ENCODE peak calls at places on chromosomes 12 and 14, in eight cellular contexts. One of them, this sample, is unnamed.

GRCh38 chr12:67434653-67435375 is 165.7 kb downstream of the CAND1 start:
- DNase-seq in astrocyte of the spinal cord: peak
- DNase-seq in HCT116: no peak
- DNase-seq in ovary: no peak
- DNase-seq in AG04450: peak
- DNase-seq in heart left ventricle: no peak
- DNase-seq in epithelial cell of esophagus: peak
- DNase-seq in dorsolateral prefrontal cortex: no peak
- DNase-seq in this sample: peak

GRCh38 chr12:59736786-59737185 is 141.0 kb downstream of the SLC16A7 start:
- DNase-seq in heart left ventricle: no peak
- DNase-seq in epithelial cell of esophagus: peak
- DNase-seq in dorsolateral prefrontal cortex: no peak
- DNase-seq in astrocyte of the spinal cord: peak
- DNase-seq in AG04450: peak
- DNase-seq in ovary: no peak
- DNase-seq in HCT116: no peak
- DNase-seq in this sample: peak

GRCh38 chr12:54038260-54038759 is 5.5 kb downstream of the HOXC5 start:
- DNase-seq in dorsolateral prefrontal cortex: no peak
- DNase-seq in heart left ventricle: no peak
- DNase-seq in HCT116: no peak
- DNase-seq in astrocyte of the spinal cord: no peak
- DNase-seq in epithelial cell of esophagus: no peak
- DNase-seq in AG04450: no peak
- DNase-seq in ovary: peak
- DNase-seq in this sample: no peak

GRCh38 chr12:87953257-87953860 is 75.8 kb downstream of the C12orf50 start:
- DNase-seq in AG04450: peak
- DNase-seq in dorsolateral prefrontal cortex: no peak
- DNase-seq in epithelial cell of esophagus: peak
- DNase-seq in ovary: no peak
- DNase-seq in HCT116: peak
- DNase-seq in heart left ventricle: no peak
- DNase-seq in astrocyte of the spinal cord: peak
- DNase-seq in this sample: no peak

GRCh38 chr14:34699873-34700621 is 14.3 kb downstream of the CFL2 start:
- DNase-seq in astrocyte of the spinal cord: peak
- DNase-seq in HCT116: peak
- DNase-seq in dorsolateral prefrontal cortex: no peak
- DNase-seq in heart left ventricle: no peak
- DNase-seq in epithelial cell of esophagus: peak
- DNase-seq in AG04450: peak
- DNase-seq in ovary: no peak
- DNase-seq in this sample: peak

GRCh38 chr14:80576401-80576800 is 365.1 kb upstream of the DIO2 start:
- DNase-seq in dorsolateral prefrontal cortex: no peak
- DNase-seq in AG04450: no peak
- DNase-seq in heart left ventricle: no peak
- DNase-seq in ovary: no peak
- DNase-seq in HCT116: no peak
- DNase-seq in epithelial cell of esophagus: no peak
- DNase-seq in astrocyte of the spinal cord: no peak
- DNase-seq in this sample: no peak

GRCh38 chr12:68495666-68496065 is 115.0 kb upstream of the RAP1B start:
- DNase-seq in HCT116: no peak
- DNase-seq in heart left ventricle: no peak
- DNase-seq in astrocyte of the spinal cord: peak
- DNase-seq in ovary: no peak
- DNase-seq in AG04450: no peak
- DNase-seq in epithelial cell of esophagus: no peak
- DNase-seq in dorsolateral prefrontal cortex: no peak
- DNase-seq in this sample: peak

GRCh38 chr12:40662366-40662765 is 29.9 kb upstream of the CNTN1 start:
- DNase-seq in HCT116: no peak
- DNase-seq in AG04450: no peak
- DNase-seq in astrocyte of the spinal cord: no peak
- DNase-seq in heart left ventricle: no peak
- DNase-seq in ovary: no peak
- DNase-seq in dorsolateral prefrontal cortex: no peak
- DNase-seq in epithelial cell of esophagus: no peak
- DNase-seq in this sample: no peak

GRCh38 chr14:64683264-64683663 is 21.0 kb upstream of the PLEKHG3 start:
- DNase-seq in epithelial cell of esophagus: no peak
- DNase-seq in heart left ventricle: no peak
- DNase-seq in HCT116: no peak
- DNase-seq in astrocyte of the spinal cord: no peak
- DNase-seq in AG04450: no peak
- DNase-seq in ovary: no peak
- DNase-seq in dorsolateral prefrontal cortex: peak
- DNase-seq in this sample: no peak

GRCh38 chr12:227923-228845 is 14.2 kb upstream of the SLC6A12 start:
- DNase-seq in epithelial cell of esophagus: no peak
- DNase-seq in AG04450: no peak
- DNase-seq in astrocyte of the spinal cord: peak
- DNase-seq in dorsolateral prefrontal cortex: no peak
- DNase-seq in heart left ventricle: no peak
- DNase-seq in HCT116: no peak
- DNase-seq in ovary: no peak
- DNase-seq in this sample: no peak

GRCh38 chr12:26274441-26275312 is 79.3 kb downstream of the SSPN start:
- DNase-seq in ovary: peak
- DNase-seq in HCT116: peak
- DNase-seq in dorsolateral prefrontal cortex: peak
- DNase-seq in astrocyte of the spinal cord: peak
- DNase-seq in AG04450: peak
- DNase-seq in heart left ventricle: peak
- DNase-seq in epithelial cell of esophagus: peak
- DNase-seq in this sample: peak

GRCh38 chr14:103141117-103141796 is 18.0 kb downstream of the TNFAIP2 start:
- DNase-seq in heart left ventricle: no peak
- DNase-seq in astrocyte of the spinal cord: no peak
- DNase-seq in ovary: no peak
- DNase-seq in AG04450: no peak
- DNase-seq in HCT116: peak
- DNase-seq in dorsolateral prefrontal cortex: no peak
- DNase-seq in epithelial cell of esophagus: peak
- DNase-seq in this sample: no peak

GRCh38 chr12:31600252-31600651 is 9.3 kb upstream of the DENND5B start:
- DNase-seq in HCT116: no peak
- DNase-seq in AG04450: no peak
- DNase-seq in dorsolateral prefrontal cortex: no peak
- DNase-seq in epithelial cell of esophagus: no peak
- DNase-seq in heart left ventricle: no peak
- DNase-seq in ovary: no peak
- DNase-seq in astrocyte of the spinal cord: no peak
- DNase-seq in this sample: no peak

GRCh38 chr12:77228376-77228775 is 163.0 kb upstream of the E2F7 start:
- DNase-seq in heart left ventricle: no peak
- DNase-seq in AG04450: no peak
- DNase-seq in ovary: no peak
- DNase-seq in astrocyte of the spinal cord: no peak
- DNase-seq in epithelial cell of esophagus: no peak
- DNase-seq in HCT116: no peak
- DNase-seq in dorsolateral prefrontal cortex: no peak
- DNase-seq in this sample: no peak

GRCh38 chr14:51211149-51211548 is 28.9 kb upstream of the TMX1 start:
- DNase-seq in dorsolateral prefrontal cortex: no peak
- DNase-seq in epithelial cell of esophagus: peak
- DNase-seq in ovary: no peak
- DNase-seq in heart left ventricle: no peak
- DNase-seq in astrocyte of the spinal cord: peak
- DNase-seq in HCT116: no peak
- DNase-seq in AG04450: no peak
- DNase-seq in this sample: no peak

GRCh38 chr14:93719234-93719633 is 69.1 kb downstream of the PRIMA1 start:
- DNase-seq in AG04450: no peak
- DNase-seq in ovary: no peak
- DNase-seq in HCT116: no peak
- DNase-seq in astrocyte of the spinal cord: no peak
- DNase-seq in epithelial cell of esophagus: no peak
- DNase-seq in dorsolateral prefrontal cortex: no peak
- DNase-seq in heart left ventricle: no peak
- DNase-seq in this sample: no peak

GRCh38 chr12:122125452-122126341 is 47.1 kb downstream of the MLXIP start:
- DNase-seq in epithelial cell of esophagus: no peak
- DNase-seq in astrocyte of the spinal cord: no peak
- DNase-seq in heart left ventricle: no peak
- DNase-seq in ovary: no peak
- DNase-seq in HCT116: no peak
- DNase-seq in dorsolateral prefrontal cortex: no peak
- DNase-seq in AG04450: no peak
- DNase-seq in this sample: no peak

GRCh38 chr12:67364228-67364627 is 95.1 kb downstream of the CAND1 start:
- DNase-seq in dorsolateral prefrontal cortex: no peak
- DNase-seq in AG04450: no peak
- DNase-seq in epithelial cell of esophagus: no peak
- DNase-seq in astrocyte of the spinal cord: no peak
- DNase-seq in ovary: no peak
- DNase-seq in heart left ventricle: no peak
- DNase-seq in HCT116: no peak
- DNase-seq in this sample: no peak

GRCh38 chr12:31589582-31589895 is 1.4 kb downstream of the DENND5B start:
- DNase-seq in heart left ventricle: no peak
- DNase-seq in dorsolateral prefrontal cortex: no peak
- DNase-seq in AG04450: no peak
- DNase-seq in astrocyte of the spinal cord: no peak
- DNase-seq in epithelial cell of esophagus: no peak
- DNase-seq in HCT116: no peak
- DNase-seq in ovary: peak
- DNase-seq in this sample: no peak

GRCh38 chr12:20863056-20863455 is 52.6 kb downstream of the SLCO1B3 start:
- DNase-seq in astrocyte of the spinal cord: no peak
- DNase-seq in dorsolateral prefrontal cortex: no peak
- DNase-seq in heart left ventricle: no peak
- DNase-seq in AG04450: no peak
- DNase-seq in HCT116: no peak
- DNase-seq in ovary: no peak
- DNase-seq in epithelial cell of esophagus: no peak
- DNase-seq in this sample: no peak

GRCh38 chr12:108886873-108887629 is 7.2 kb downstream of the DAO start:
- DNase-seq in epithelial cell of esophagus: no peak
- DNase-seq in HCT116: no peak
- DNase-seq in astrocyte of the spinal cord: no peak
- DNase-seq in AG04450: no peak
- DNase-seq in dorsolateral prefrontal cortex: no peak
- DNase-seq in ovary: no peak
- DNase-seq in heart left ventricle: no peak
- DNase-seq in this sample: no peak

GRCh38 chr14:91438845-91439244 is 21.2 kb upstream of the CCDC88C start:
- DNase-seq in epithelial cell of esophagus: no peak
- DNase-seq in HCT116: no peak
- DNase-seq in dorsolateral prefrontal cortex: no peak
- DNase-seq in heart left ventricle: no peak
- DNase-seq in ovary: no peak
- DNase-seq in astrocyte of the spinal cord: no peak
- DNase-seq in AG04450: no peak
- DNase-seq in this sample: no peak

DNA sequence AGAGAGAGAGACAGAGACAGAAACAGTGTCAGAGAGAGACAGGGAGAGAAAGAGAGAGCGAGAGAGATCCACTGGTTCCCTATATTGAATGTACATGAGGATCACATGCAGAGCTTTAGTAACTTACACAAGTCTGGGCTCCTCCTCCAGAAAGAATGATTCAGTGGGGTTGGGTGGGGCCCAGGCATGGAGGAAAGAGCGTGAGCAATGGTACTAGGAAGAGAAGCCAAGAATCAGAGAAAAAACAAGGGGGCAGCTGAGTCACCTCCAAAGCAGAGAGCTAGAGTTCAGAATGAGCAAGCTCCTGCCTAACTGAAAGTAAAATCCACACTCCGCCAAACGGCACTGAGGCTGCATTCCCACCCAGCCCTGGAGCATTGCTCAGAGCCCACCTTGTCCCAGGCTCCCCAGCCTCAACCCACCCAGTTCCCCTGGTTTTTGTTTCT is 670.1 kb upstream of the TBX3 start:
- DNase-seq in HCT116: peak
- DNase-seq in astrocyte of the spinal cord: peak
- DNase-seq in ovary: peak
- DNase-seq in epithelial cell of esophagus: peak
- DNase-seq in dorsolateral prefrontal cortex: no peak
- DNase-seq in AG04450: peak
- DNase-seq in heart left ventricle: peak
- DNase-seq in this sample: peak
- H3K4me3 ChIP-seq in HCT116: peak
- H3K4me3 ChIP-seq in astrocyte of the spinal cord: peak
- H3K4me3 ChIP-seq in ovary: peak
- H3K4me3 ChIP-seq in epithelial cell of esophagus: peak
- H3K4me3 ChIP-seq in dorsolateral prefrontal cortex: peak
- H3K4me3 ChIP-seq in AG04450: peak
- H3K4me3 ChIP-seq in heart left ventricle: peak
- H3K4me3 ChIP-seq in this sample: peak

GRCh38 chr12:124310785-124311184 is 15.9 kb downstream of the RFLNA start:
- DNase-seq in heart left ventricle: no peak
- DNase-seq in astrocyte of the spinal cord: no peak
- DNase-seq in ovary: no peak
- DNase-seq in dorsolateral prefrontal cortex: no peak
- DNase-seq in epithelial cell of esophagus: no peak
- DNase-seq in HCT116: no peak
- DNase-seq in AG04450: no peak
- DNase-seq in this sample: no peak
- TF ChIP-seq CTCF in heart left ventricle: no peak
- TF ChIP-seq CTCF in astrocyte of the spinal cord: no peak
- TF ChIP-seq CTCF in ovary: no peak
- TF ChIP-seq CTCF in dorsolateral prefrontal cortex: no peak
- TF ChIP-seq CTCF in epithelial cell of esophagus: no peak
- TF ChIP-seq CTCF in HCT116: no peak
- TF ChIP-seq CTCF in AG04450: no peak
- TF ChIP-seq CTCF in this sample: no peak

GRCh38 chr14:20331048-20331613 is 1.9 kb downstream of the CCNB1IP1 start:
- DNase-seq in AG04450: no peak
- DNase-seq in astrocyte of the spinal cord: no peak
- DNase-seq in dorsolateral prefrontal cortex: no peak
- DNase-seq in heart left ventricle: no peak
- DNase-seq in epithelial cell of esophagus: no peak
- DNase-seq in ovary: no peak
- DNase-seq in HCT116: no peak
- DNase-seq in this sample: no peak
- H3K4me3 ChIP-seq in AG04450: no peak
- H3K4me3 ChIP-seq in astrocyte of the spinal cord: no peak
- H3K4me3 ChIP-seq in dorsolateral prefrontal cortex: no peak
- H3K4me3 ChIP-seq in heart left ventricle: no peak
- H3K4me3 ChIP-seq in epithelial cell of esophagus: no peak
- H3K4me3 ChIP-seq in ovary: no peak
- H3K4me3 ChIP-seq in HCT116: no peak
- H3K4me3 ChIP-seq in this sample: no peak

DNA sequence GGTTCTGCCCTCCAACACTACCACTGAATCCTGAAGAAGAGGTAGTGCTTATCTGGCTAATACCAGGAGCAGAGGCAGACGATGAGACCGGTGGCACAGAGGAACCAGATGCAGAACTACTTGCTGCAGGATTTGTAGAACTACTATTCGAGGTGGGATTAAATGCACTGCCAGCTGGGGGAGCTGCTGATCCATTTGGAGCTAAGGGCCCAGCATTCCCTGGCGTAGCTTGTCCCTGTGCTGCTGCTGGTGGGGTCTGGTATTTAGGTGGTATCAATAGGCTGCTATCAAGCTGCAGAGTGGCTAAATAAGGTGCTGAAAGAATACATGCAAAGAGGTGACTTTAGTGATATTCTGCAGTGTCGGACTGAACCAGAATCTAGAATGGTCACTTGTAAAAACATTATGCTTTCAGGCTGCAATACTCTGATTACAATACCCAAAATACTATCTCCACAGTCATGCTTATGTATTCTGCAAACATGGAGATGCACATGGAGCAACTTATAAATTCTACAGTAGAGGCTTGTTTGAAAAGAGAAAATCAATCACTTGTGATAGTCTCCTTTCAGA is 294.2 kb downstream of the MED13L start:
- DNase-seq in heart left ventricle: no peak
- DNase-seq in dorsolateral prefrontal cortex: no peak
- DNase-seq in ovary: no peak
- DNase-seq in epithelial cell of esophagus: peak
- DNase-seq in AG04450: no peak
- DNase-seq in HCT116: no peak
- DNase-seq in astrocyte of the spinal cord: no peak
- DNase-seq in this sample: no peak
- TF ChIP-seq CTCF in heart left ventricle: peak
- TF ChIP-seq CTCF in dorsolateral prefrontal cortex: no peak
- TF ChIP-seq CTCF in ovary: no peak
- TF ChIP-seq CTCF in epithelial cell of esophagus: peak
- TF ChIP-seq CTCF in AG04450: peak
- TF ChIP-seq CTCF in HCT116: peak
- TF ChIP-seq CTCF in astrocyte of the spinal cord: peak
- TF ChIP-seq CTCF in this sample: peak

This sample was measured in BJ.